ENCODE peak calls at places on chromosomes 13 and 19, in seven cellular contexts. X is NCI-H446, S is left ventricle myocardium superior, V is AG09309, T is NCI-H2029, J is aorta, Z is cerebellar nuclear complex. I is an unnamed sample.

GRCh38 chr19:35557539-35558399 is 5.7 kb downstream of the ATP4A start:
- DNase-seq in X (no peak), S (peak; percentile 75), V (no peak), T (peak; percentile 61), J (peak; percentile 84), Z (no peak), I (peak; percentile 68)

GRCh38 chr19:7348587-7349230 is at the start of gene ARHGEF18:
- DNase-seq in X (no peak), S (peak; percentile 46), V (no peak), T (no peak), J (peak; percentile 55), Z (no peak), I (no peak)

GRCh38 chr13:112969692-112970338 is 801 bp downstream of the MCF2L start:
- DNase-seq in X (no peak), S (no peak), V (no peak), T (no peak), J (no peak), Z (no peak), I (no peak)

GRCh38 chr13:48726711-48727110 is 73.0 kb downstream of the CYSLTR2 start:
- DNase-seq in X (no peak), S (peak; percentile 45), V (no peak), T (no peak), J (no peak), Z (no peak), I (no peak)

GRCh38 chr19:49851456-49852259 is 699 bp downstream of the PTOV1 start:
- DNase-seq in X (no peak), S (peak; percentile 63), V (no peak), T (peak; percentile 25), J (peak; percentile 82), Z (no peak), I (no peak)

GRCh38 chr19:21463449-21464105 is 41.8 kb upstream of the ZNF429 start:
- DNase-seq in X (no peak), S (peak; percentile 65), V (no peak), T (peak; percentile 88), J (no peak), Z (peak; percentile 58), I (no peak)

GRCh38 chr19:13026478-13026999 is 31.3 kb downstream of the NFIX start:
- DNase-seq in X (no peak), S (no peak), V (no peak), T (peak; percentile 45), J (no peak), Z (no peak), I (no peak)

GRCh38 chr19:51531349-51532315 is at the start of gene SIGLEC6:
- DNase-seq in X (no peak), S (peak; percentile 60), V (no peak), T (no peak), J (no peak), Z (no peak), I (no peak)

GRCh38 chr19:12788025-12788681 is 3.1 kb upstream of the JUNB start:
- DNase-seq in X (no peak), S (no peak), V (no peak), T (no peak), J (no peak), Z (no peak), I (no peak)

GRCh38 chr19:29211562-29212416 is 1.2 kb downstream of the UQCRFS1 start:
- DNase-seq in X (no peak), S (no peak), V (no peak), T (no peak), J (no peak), Z (no peak), I (peak; percentile 7)

GRCh38 chr13:73741111-73741510 is 393.1 kb downstream of the KLF12 start:
- DNase-seq in X (no peak), S (no peak), V (no peak), T (no peak), J (no peak), Z (no peak), I (no peak)

GRCh38 chr19:46351241-46352041 is 4.6 kb downstream of the PPP5C start:
- DNase-seq in X (peak; percentile 47), S (peak; percentile 65), V (no peak), T (peak; percentile 31), J (peak; percentile 94), Z (no peak), I (peak; percentile 24)

GRCh38 chr13:79837741-79838450 is 356.9 kb downstream of the NDFIP2 start:
- DNase-seq in X (no peak), S (no peak), V (peak; percentile 4), T (no peak), J (no peak), Z (no peak), I (no peak)

GRCh38 chr19:44280916-44281315 is 21.2 kb downstream of the ZNF233 start:
- DNase-seq in X (no peak), S (no peak), V (no peak), T (no peak), J (no peak), Z (no peak), I (no peak)

GRCh38 chr19:58328999-58329398 is 2.2 kb downstream of the ZSCAN22 start:
- DNase-seq in X (no peak), S (no peak), V (no peak), T (no peak), J (peak; percentile 59), Z (no peak), I (no peak)

GRCh38 chr13:112684041-112684440 is 5.8 kb upstream of the ATP11A start:
- DNase-seq in X (no peak), S (no peak), V (no peak), T (no peak), J (peak; percentile 17), Z (no peak), I (no peak)

GRCh38 chr13:26485786-26486185 is 71.7 kb upstream of the WASF3 start:
- DNase-seq in X (no peak), S (no peak), V (no peak), T (no peak), J (peak; percentile 39), Z (peak; percentile 27), I (no peak)

GRCh38 chr13:107743523-107743922 is 471.8 kb downstream of the LIG4 start:
- DNase-seq in X (no peak), S (no peak), V (no peak), T (no peak), J (no peak), Z (no peak), I (no peak)

GRCh38 chr19:34298891-34299510 is 44.6 kb downstream of the GARRE1 start:
- DNase-seq in X (no peak), S (no peak), V (no peak), T (no peak), J (no peak), Z (no peak), I (no peak)

GRCh38 chr13:33624740-33625139 is 193.2 kb upstream of the RFC3 start:
- DNase-seq in X (no peak), S (no peak), V (no peak), T (no peak), J (no peak), Z (no peak), I (no peak)

GRCh38 chr13:27599845-27600553 is 20.3 kb downstream of the LNX2 start:
- DNase-seq in X (no peak), S (no peak), V (peak; percentile 61), T (no peak), J (no peak), Z (no peak), I (peak; percentile 65)

GRCh38 chr19:40642062-40642706 is 41.0 kb downstream of the LTBP4 start:
- DNase-seq in X (no peak), S (no peak), V (no peak), T (no peak), J (no peak), Z (no peak), I (no peak)

GRCh38 chr19:13463296-13463695 is 43.0 kb downstream of the CACNA1A start:
- DNase-seq in X (no peak), S (peak; percentile 32), V (no peak), T (no peak), J (no peak), Z (no peak), I (peak; percentile 35)

GRCh38 chr19:6674868-6675305 is 4.9 kb upstream of the TNFSF14 start:
- DNase-seq in X (no peak), S (peak; percentile 59), V (no peak), T (no peak), J (peak; percentile 83), Z (no peak), I (peak; percentile 57)

GRCh38 chr19:12229990-12230389 is 64.7 kb downstream of the ZNF44 start:
- DNase-seq in X (no peak), S (no peak), V (no peak), T (no peak), J (no peak), Z (no peak), I (no peak)

GRCh38 chr19:34999498-35000337 is at the start of gene GRAMD1A:
- DNase-seq in X (peak; percentile 29), S (peak; percentile 93), V (no peak), T (peak; percentile 75), J (peak; percentile 96), Z (peak; percentile 35), I (peak; percentile 90)

GRCh38 chr19:29539131-29539530 is 13.3 kb downstream of the VSTM2B start:
- DNase-seq in X (no peak), S (no peak), V (no peak), T (no peak), J (no peak), Z (no peak), I (no peak)